ENCODE peak calls at places on chromosomes 12 and 14, in five cellular contexts. B is HCT116, I is Peyer's patch, F is SK-N-SH, E is uterus. L is an unnamed sample. For H3K4me1, the result is how much of the 10 kb centered on the place peaks cover.

GRCh38 chr12:65308601-65309071 is 30.2 kb downstream of the MSRB3 start:
- DNase-seq in B (no peak), I (no peak), F (no peak), E (peak), L (no peak)

GRCh38 chr12:126464157-126464556 is 1398.9 kb downstream of the AACS start:
- DNase-seq in B (no peak), I (no peak), F (no peak), E (no peak), L (no peak)

GRCh38 chr14:22641851-22642250 is 2.3 kb downstream of the OR6J1 start:
- DNase-seq in B (no peak), I (no peak), F (no peak), E (no peak), L (no peak)

GRCh38 chr14:53663709-53664108 is 292.9 kb downstream of the BMP4 start:
- DNase-seq in B (peak), I (no peak), F (no peak), E (no peak), L (no peak)

GRCh38 chr12:91931110-91931509 is 214.5 kb downstream of the BTG1 start:
- DNase-seq in B (no peak), I (no peak), F (no peak), E (peak), L (no peak)

GRCh38 chr14:75981426-75981825 is 369 bp downstream of the TGFB3 start:
- DNase-seq in B (no peak), I (peak), F (no peak), E (peak), L (no peak)

GRCh38 chr14:55572578-55572977 is 7.4 kb upstream of the KTN1 start:
- DNase-seq in B (no peak), I (no peak), F (peak), E (no peak), L (no peak)

GRCh38 chr14:64195194-64195593 is 99.0 kb downstream of the ESR2 start:
- DNase-seq in B (no peak), I (no peak), F (no peak), E (no peak), L (no peak)

GRCh38 chr12:124007356-124007755 is 34.3 kb downstream of the ZNF664 start:
- DNase-seq in B (no peak), I (no peak), F (no peak), E (no peak), L (no peak)

GRCh38 chr12:31702047-31702446 is 26.8 kb downstream of the AMN1 start:
- DNase-seq in B (peak), I (no peak), F (no peak), E (no peak), L (no peak)

GRCh38 chr14:94005324-94005723 is 8.2 kb downstream of the CCDC197 start:
- DNase-seq in B (no peak), I (no peak), F (peak), E (no peak), L (no peak)

GRCh38 chr14:31263485-31264133 is 56.0 kb upstream of the HECTD1 start:
- DNase-seq in B (peak), I (no peak), F (no peak), E (peak), L (peak)

GRCh38 chr14:84036863-84037262 is 1493.1 kb upstream of the FLRT2 start:
- DNase-seq in B (no peak), I (no peak), F (no peak), E (no peak), L (no peak)

GRCh38 chr12:40044399-40044798 is 61.5 kb downstream of the SLC2A13 start:
- DNase-seq in B (no peak), I (no peak), F (no peak), E (no peak), L (no peak)

GRCh38 chr14:63203618-63204406 is 431 bp upstream of the RHOJ start:
- DNase-seq in B (no peak), I (peak), F (peak), E (peak), L (peak)

GRCh38 chr12:65518771-65519170 is 240.3 kb downstream of the MSRB3 start:
- DNase-seq in B (no peak), I (no peak), F (no peak), E (no peak), L (no peak)

GRCh38 chr12:20463920-20464524 is 95.7 kb downstream of the PDE3A start:
- DNase-seq in B (no peak), I (no peak), F (peak), E (no peak), L (no peak)

GRCh38 chr14:100421756-100422470 is 98.8 kb downstream of the SLC25A47 start:
- DNase-seq in B (no peak), I (no peak), F (peak), E (no peak), L (no peak)

GRCh38 chr12:110270125-110270962 is 10.7 kb upstream of the ATP2A2 start:
- DNase-seq in B (no peak), I (no peak), F (peak), E (peak), L (no peak)

GRCh38 chr12:51994959-51995358 is 11.8 kb upstream of the TAMALIN start:
- DNase-seq in B (no peak), I (no peak), F (no peak), E (no peak), L (no peak)

GRCh38 chr14:75985618-75986438 is at the start of gene IFT43:
- DNase-seq in B (peak), I (peak), F (peak), E (peak), L (peak)

GRCh38 chr12:24948452-24948815 is 467 bp downstream of the BCAT1 start:
- DNase-seq in B (no peak), I (no peak), F (peak), E (no peak), L (no peak)

GRCh38 chr12:122227341-122227740 is 1.5 kb upstream of the DIABLO start:
- DNase-seq in B (no peak), I (no peak), F (peak), E (no peak), L (no peak)

GRCh38 chr12:31846405-31846804 is 112.8 kb upstream of the RESF1 start:
- DNase-seq in B (no peak), I (no peak), F (no peak), E (no peak), L (no peak)

GRCh38 chr12:98419795-98420402 is 95.5 kb upstream of the TMPO start:
- DNase-seq in B (no peak), I (no peak), F (no peak), E (no peak), L (no peak)

GRCh38 chr12:31118347-31118830 is 44.7 kb downstream of the DDX11 start:
- DNase-seq in B (no peak), I (peak), F (peak), E (peak), L (no peak)

GRCh38 chr12:89893972-89894706 is 185.5 kb upstream of the ATP2B1 start:
- DNase-seq in B (no peak), I (no peak), F (no peak), E (no peak), L (no peak)

GRCh38 chr12:123150804-123151678 is at the start of gene PITPNM2:
- DNase-seq in B (no peak), I (peak), F (peak), E (peak), L (no peak)

GRCh38 chr12:73935817-73936216 is 601.8 kb upstream of the ATXN7L3B start:
- DNase-seq in B (peak), I (no peak), F (no peak), E (no peak), L (no peak)

GRCh38 chr12:131152587-131152986 is 198.9 kb downstream of the ADGRD1 start:
- DNase-seq in B (no peak), I (no peak), F (no peak), E (no peak), L (no peak)

GRCh38 chr12:101957251-101957650 is 79.9 kb downstream of the DRAM1 start:
- DNase-seq in B (no peak), I (no peak), F (no peak), E (no peak), L (no peak)

GRCh38 chr12:120249266-120249874 is 16.2 kb downstream of the PXN start:
- DNase-seq in B (no peak), I (no peak), F (no peak), E (no peak), L (no peak)

GRCh38 chr14:75561013-75561432 is 17.4 kb upstream of the FLVCR2 start:
- DNase-seq in B (peak), I (peak), F (peak), E (peak), L (no peak)

GRCh38 chr14:55129086-55129427 is at the start of gene LGALS3:
- DNase-seq in B (no peak), I (peak), F (peak), E (peak), L (peak)

GRCh38 chr14:50379563-50379962 is 17.1 kb downstream of the CDKL1 start:
- DNase-seq in B (no peak), I (no peak), F (no peak), E (no peak), L (no peak)

GRCh38 chr12:3249081-3249800 is 172.1 kb downstream of the TSPAN9 start:
- DNase-seq in B (no peak), I (no peak), F (no peak), E (no peak), L (no peak)

GRCh38 chr14:68263563-68264350 is 444.2 kb downstream of the RAD51B start:
- DNase-seq in B (no peak), I (no peak), F (peak), E (no peak), L (no peak)

GRCh38 chr12:50232771-50233209 is 50.5 kb downstream of the LIMA1 start:
- DNase-seq in B (no peak), I (no peak), F (peak), E (no peak), L (no peak)
- TF ChIP-seq CTCF in B (no peak), I (no peak), F (no peak), E (no peak), L (no peak)

DNA sequence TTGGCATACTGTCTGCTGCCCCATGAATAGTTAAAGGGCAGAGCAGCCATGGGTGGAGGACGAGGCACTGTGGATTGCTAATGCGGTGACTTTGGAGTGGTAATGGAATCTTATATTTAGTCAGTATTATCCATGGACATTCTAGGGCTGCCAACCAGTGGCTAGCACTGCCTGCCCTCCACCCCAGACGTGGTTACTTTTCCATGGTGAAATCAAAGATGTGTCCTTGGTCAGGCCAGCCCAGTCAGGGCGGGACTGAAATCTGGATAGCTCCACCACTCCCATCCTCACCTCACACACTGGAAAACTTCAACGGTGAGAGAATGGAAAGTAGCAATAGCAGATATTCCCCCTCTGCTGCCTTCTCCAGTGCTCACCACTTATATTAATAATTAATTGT is 2.3 kb downstream of the TTC9 start:
- DNase-seq in B (no peak), I (no peak), F (no peak), E (no peak), L (no peak)
- H3K4me1 ChIP-seq in B (under half), I (under half), F (under half), E (under half), L (under half)

GRCh38 chr14:39592390-39592789 is 160.2 kb upstream of the FBXO33 start:
- DNase-seq in B (no peak), I (no peak), F (no peak), E (no peak), L (no peak)

DNA sequence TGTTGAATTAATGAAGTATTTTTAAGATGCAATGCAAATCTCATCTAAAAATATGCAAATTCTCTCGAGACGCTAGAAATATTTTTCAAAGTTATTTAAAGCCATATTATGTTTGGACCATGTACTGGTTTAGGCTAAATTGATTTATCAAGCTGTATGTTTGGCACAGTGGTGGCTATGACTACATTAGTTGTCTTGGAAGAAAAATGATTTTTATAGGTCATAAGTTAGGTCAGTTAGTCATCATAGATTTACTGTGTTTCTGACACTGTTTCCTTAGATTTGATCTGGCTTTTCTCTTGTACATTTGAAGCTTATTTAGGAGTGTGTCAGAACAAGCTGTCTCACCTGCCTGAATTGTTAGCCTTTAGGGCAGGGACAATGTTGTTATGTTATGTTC is 161.1 kb upstream of the FBXO33 start:
- DNase-seq in B (no peak), I (no peak), F (no peak), E (no peak), L (no peak)
- H3K4me3 ChIP-seq in B (no peak), I (no peak), F (no peak), E (no peak), L (no peak)

GRCh38 chr14:81990312-81990761 is 456.7 kb upstream of the SEL1L start:
- DNase-seq in B (peak), I (no peak), F (peak), E (peak), L (no peak)

GRCh38 chr14:81986005-81986404 is 452.4 kb upstream of the SEL1L start:
- DNase-seq in B (no peak), I (no peak), F (no peak), E (no peak), L (no peak)

GRCh38 chr14:81991998-81992397 is 458.3 kb upstream of the SEL1L start:
- DNase-seq in B (no peak), I (no peak), F (no peak), E (no peak), L (no peak)
- TF ChIP-seq CTCF in B (peak), I (no peak), F (peak), E (no peak), L (no peak)

GRCh38 chr12:12439636-12440035 is 82.8 kb downstream of the BORCS5 start:
- DNase-seq in B (no peak), I (no peak), F (no peak), E (peak), L (no peak)
- H3K4me1 ChIP-seq in B (under half), I (under half), F (under half), E (under half), L (under half)

DNA sequence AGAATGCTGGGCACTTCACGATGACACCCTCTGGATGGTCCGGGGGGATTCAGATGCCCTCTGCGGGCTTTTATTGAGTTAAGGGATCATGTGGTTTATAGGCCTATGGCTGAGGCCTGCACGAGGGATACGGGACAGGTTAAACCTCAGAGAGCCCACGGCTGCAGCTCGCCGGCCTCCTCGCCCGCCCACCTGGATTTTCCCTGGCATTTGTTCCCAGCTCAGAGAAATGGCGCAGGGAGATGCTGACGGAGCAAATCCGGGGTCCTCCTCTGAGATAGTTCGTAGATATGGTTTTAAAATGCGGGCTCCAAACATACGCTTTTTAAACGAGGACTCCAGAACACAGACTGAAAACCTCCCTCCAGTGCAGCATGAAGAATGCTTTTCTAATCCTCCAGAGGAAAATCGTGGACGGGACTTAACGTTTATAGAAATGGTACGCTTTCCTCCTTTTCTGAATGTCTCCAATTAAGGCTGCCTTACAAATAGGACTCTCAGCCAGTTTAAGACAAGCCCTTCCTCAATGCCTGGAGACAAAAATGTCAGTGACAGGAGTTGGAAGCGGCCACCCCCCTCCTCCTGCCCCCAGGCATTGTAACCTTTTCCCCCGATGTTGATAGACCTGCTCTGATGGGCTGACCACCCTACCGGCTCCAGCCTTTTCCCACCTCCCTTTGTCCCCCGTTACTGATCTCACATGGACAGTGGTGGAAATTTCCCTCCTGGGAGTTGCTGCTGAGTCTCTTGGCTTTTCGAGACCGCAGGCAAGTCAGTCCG is 16.6 kb downstream of the CCND2 start:
- DNase-seq in B (no peak), I (no peak), F (no peak), E (no peak), L (no peak)
- H3K4me3 ChIP-seq in B (no peak), I (no peak), F (no peak), E (no peak), L (no peak)